ENCODE peak calls at places on chromosome 10, in five cellular contexts. Q is K562; Y is colonic mucosa; V is tibial nerve; N is effector memory CD4-positive, alpha-beta T cell. P is an unnamed sample.

GRCh38 chr10:133131053-133131452 is 29.0 kb upstream of the KNDC1 start:
- DNase-seq in V (no peak), Y (no peak), Q (no peak), N (no peak), P (no peak)

GRCh38 chr10:31036209-31036608 is 4.5 kb upstream of the ZNF438 start:
- DNase-seq in V (no peak), Y (no peak), N (no peak), Q (no peak), P (no peak)

GRCh38 chr10:27223964-27224363 is 16.6 kb downstream of the ACBD5 start:
- DNase-seq in V (no peak), Y (peak), Q (peak), N (peak), P (no peak)

GRCh38 chr10:76315240-76315639 is 883.8 kb downstream of the LRMDA start:
- DNase-seq in Q (peak), N (no peak), V (no peak), Y (no peak), P (no peak)

GRCh38 chr10:109929501-109930219 is 6.3 kb upstream of the XPNPEP1 start:
- DNase-seq in Y (no peak), V (no peak), N (no peak), Q (no peak), P (no peak)

GRCh38 chr10:63498665-63499064 is 22.5 kb upstream of the REEP3 start:
- DNase-seq in N (no peak), V (no peak), Q (no peak), Y (no peak), P (no peak)

GRCh38 chr10:93818086-93818485 is 60.4 kb downstream of the LGI1 start:
- DNase-seq in Y (no peak), N (no peak), Q (no peak), V (no peak), P (no peak)

GRCh38 chr10:110803830-110804338 is 67.8 kb upstream of the PDCD4 start:
- DNase-seq in V (no peak), N (no peak), Y (peak), Q (peak), P (no peak)

GRCh38 chr10:71134732-71135211 is 77.6 kb upstream of the UNC5B start:
- DNase-seq in V (no peak), N (no peak), Y (no peak), Q (no peak), P (no peak)

GRCh38 chr10:61870521-61870895 is 31.0 kb upstream of the ARID5B start:
- DNase-seq in Y (no peak), N (no peak), Q (no peak), V (no peak), P (no peak)

GRCh38 chr10:130958981-130959751 is 352.4 kb downstream of the TCERG1L start:
- DNase-seq in N (no peak), Y (no peak), V (no peak), Q (no peak), P (no peak)

GRCh38 chr10:36597921-36598320 is 527.5 kb upstream of the ANKRD30A start:
- DNase-seq in Q (no peak), N (no peak), Y (no peak), V (no peak), P (no peak)

GRCh38 chr10:102714621-102715455 is at the start of gene SFXN2:
- DNase-seq in V (no peak), N (peak), Q (peak), Y (peak), P (no peak)

GRCh38 chr10:68327889-68328786 is 3.7 kb upstream of the HNRNPH3 start:
- DNase-seq in V (no peak), Y (no peak), Q (no peak), N (no peak), P (no peak)

GRCh38 chr10:29631049-29631339 is 3.8 kb downstream of the SVIL start:
- DNase-seq in V (no peak), N (no peak), Y (no peak), Q (no peak), P (no peak)

GRCh38 chr10:29635711-29636144 is 957 bp upstream of the SVIL start:
- DNase-seq in V (no peak), Q (no peak), N (no peak), Y (peak), P (no peak)

GRCh38 chr10:29636178-29636577 is 1.4 kb upstream of the SVIL start:
- DNase-seq in Q (no peak), N (no peak), V (no peak), Y (no peak), P (no peak)

GRCh38 chr10:29634764-29635625 is at the start of gene SVIL:
- DNase-seq in Q (no peak), Y (peak), N (no peak), V (peak), P (no peak)

GRCh38 chr10:29634105-29634504 is 666 bp downstream of the SVIL start:
- DNase-seq in Q (no peak), V (no peak), Y (no peak), N (no peak), P (no peak)
- H3K27ac ChIP-seq in Q (no peak), V (peak), Y (peak), N (peak), P (peak)

GRCh38 chr10:104096692-104097091 is 11.0 kb upstream of the COL17A1 start:
- DNase-seq in Y (no peak), Q (no peak), N (no peak), V (no peak), P (no peak)

GRCh38 chr10:104089621-104090020 is 3.9 kb upstream of the COL17A1 start:
- DNase-seq in N (no peak), Y (no peak), V (no peak), Q (no peak), P (no peak)

GRCh38 chr10:104088239-104088638 is 2.6 kb upstream of the COL17A1 start:
- DNase-seq in N (no peak), V (no peak), Y (no peak), Q (no peak), P (no peak)

GRCh38 chr10:104090597-104090996 is 4.9 kb upstream of the COL17A1 start:
- DNase-seq in Y (no peak), Q (no peak), V (no peak), N (no peak), P (no peak)

DNA sequence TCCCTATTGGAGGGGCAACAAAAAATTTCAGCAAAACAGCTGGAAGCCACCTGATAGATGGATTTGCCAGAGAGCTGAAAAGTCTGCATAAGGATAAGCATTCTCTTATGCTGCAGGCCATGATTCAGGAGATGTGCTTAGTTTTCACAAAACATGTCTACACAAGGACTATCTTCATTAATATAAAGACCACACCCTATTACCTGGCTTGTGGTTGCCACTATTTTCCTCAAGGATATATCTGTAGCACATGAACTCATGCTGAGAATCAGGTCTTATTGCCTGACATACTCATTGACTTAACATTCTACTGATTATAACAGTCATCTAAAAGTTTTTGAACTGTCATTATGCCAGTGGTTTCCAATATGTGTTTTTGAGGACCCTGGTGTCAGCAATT is 7.1 kb upstream of the COL17A1 start:
- DNase-seq in Y (no peak), Q (no peak), N (no peak), V (no peak), P (peak)
- H3K27ac ChIP-seq in Y (no peak), Q (no peak), N (no peak), V (no peak), P (peak)

DNA sequence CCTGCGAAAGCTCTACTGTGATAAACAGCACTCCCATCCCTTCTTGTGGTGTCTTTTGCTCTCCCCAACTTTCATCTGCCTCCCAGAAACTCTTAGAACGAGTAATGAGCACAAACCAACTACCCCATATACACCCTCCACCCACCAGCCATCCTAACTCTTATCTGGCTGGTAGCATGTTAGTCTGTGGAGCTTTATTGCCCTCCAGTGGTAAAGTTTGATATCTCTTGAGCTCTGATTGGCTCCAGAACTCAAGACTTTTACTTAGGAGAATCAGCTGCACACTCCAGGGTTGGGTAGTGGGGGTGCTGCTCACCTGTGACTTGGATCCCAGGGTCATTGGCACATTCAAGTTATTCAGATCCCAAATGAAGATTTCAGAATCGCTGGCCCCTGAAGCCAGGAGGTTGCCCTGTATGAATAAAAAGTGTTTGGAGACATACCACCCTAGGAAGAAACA is 10.9 kb downstream of the SEC31B start:
- DNase-seq in N (peak), Y (no peak), Q (peak), V (no peak), P (no peak)
- H3K27ac ChIP-seq in N (peak), Y (no peak), Q (no peak), V (no peak), P (no peak)

GRCh38 chr10:8360365-8360764 is 305.9 kb downstream of the GATA3 start:
- DNase-seq in Y (no peak), Q (no peak), V (no peak), N (no peak), P (no peak)
- H3K27ac ChIP-seq in Y (no peak), Q (no peak), V (no peak), N (no peak), P (no peak)

GRCh38 chr10:52276982-52277381 is 37.1 kb upstream of the DKK1 start:
- DNase-seq in V (no peak), Q (no peak), N (no peak), Y (no peak), P (no peak)

GRCh38 chr10:52276163-52276562 is 37.9 kb upstream of the DKK1 start:
- DNase-seq in Q (no peak), V (no peak), Y (no peak), N (no peak), P (no peak)

GRCh38 chr10:52283174-52283573 is 30.9 kb upstream of the DKK1 start:
- DNase-seq in Y (no peak), Q (no peak), N (no peak), V (no peak), P (no peak)

GRCh38 chr10:52279546-52279945 is 34.5 kb upstream of the DKK1 start:
- DNase-seq in N (no peak), Q (no peak), Y (no peak), V (no peak), P (no peak)

DNA sequence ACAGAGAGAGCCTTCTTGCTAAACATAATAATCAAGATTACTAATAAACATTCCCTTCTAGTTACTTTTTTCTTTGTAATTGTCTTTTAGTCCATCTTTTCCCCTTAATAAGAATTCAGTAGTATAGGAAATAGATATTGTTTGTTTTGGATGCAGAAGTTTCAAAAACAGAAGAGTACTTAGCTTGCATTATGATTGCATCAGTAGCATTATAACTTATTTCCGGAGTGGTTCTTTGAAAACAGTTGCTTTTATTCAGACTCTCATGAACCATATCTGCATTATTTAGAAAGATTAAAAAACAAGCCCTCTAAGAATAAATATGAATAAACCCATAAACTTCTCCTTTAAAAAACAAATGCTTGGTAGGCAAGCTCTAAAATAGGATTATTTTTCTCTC is 34.0 kb upstream of the DKK1 start:
- DNase-seq in V (no peak), Q (no peak), Y (no peak), N (no peak), P (no peak)
- H3K27ac ChIP-seq in V (no peak), Q (no peak), Y (no peak), N (no peak), P (peak)

GRCh38 chr10:114489521-114490310 is 85.4 kb upstream of the AFAP1L2 start:
- DNase-seq in Y (no peak), V (no peak), Q (no peak), N (no peak), P (no peak)

GRCh38 chr10:114487815-114488536 is 83.7 kb upstream of the AFAP1L2 start:
- DNase-seq in N (no peak), V (no peak), Y (no peak), Q (no peak), P (peak)

GRCh38 chr10:114491933-114492332 is 87.6 kb upstream of the AFAP1L2 start:
- DNase-seq in V (no peak), Q (no peak), N (no peak), Y (no peak), P (no peak)

GRCh38 chr10:114492351-114493037 is 88.2 kb upstream of the AFAP1L2 start:
- DNase-seq in N (no peak), V (no peak), Y (no peak), Q (no peak), P (no peak)

DNA sequence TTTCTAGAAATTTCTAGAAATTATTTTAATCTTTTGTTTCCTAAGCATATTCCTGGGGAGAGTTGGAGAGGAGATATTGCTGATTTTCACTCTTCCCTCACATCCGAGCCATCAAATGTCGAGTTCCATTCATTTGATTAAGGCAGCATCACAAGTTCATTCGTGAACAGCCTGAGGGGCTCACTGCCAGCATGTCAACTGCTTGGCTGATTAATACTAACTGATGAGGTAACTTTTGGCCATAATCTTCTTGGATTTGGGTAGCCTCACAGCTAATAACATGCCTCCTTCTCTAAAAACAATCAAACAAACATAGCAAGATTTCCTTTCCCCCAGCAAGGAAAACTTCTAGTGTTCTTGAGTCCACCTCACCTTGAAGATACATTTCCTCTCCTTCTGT is 87.1 kb upstream of the AFAP1L2 start:
- DNase-seq in Q (no peak), V (no peak), Y (no peak), N (no peak), P (no peak)
- H3K27ac ChIP-seq in Q (no peak), V (no peak), Y (no peak), N (no peak), P (no peak)